ENCODE peak calls at places on chromosomes 6 and 20, in seven cellular contexts. Y is stomach, R is IMR-90, W is ovary, Q is mucosa of descending colon, C is HAP-1, J is left ventricle myocardium inferior. T is an unnamed sample. For H3K36me3, the result is how much of the 10 kb centered on the place peaks cover.

GRCh38 chr6:53598584-53598983 is 53.7 kb upstream of the GCLC start:
- DNase-seq in Y (no peak), Q (no peak), W (no peak), R (no peak), J (no peak), C (no peak), T (no peak)

GRCh38 chr6:20403766-20404640 is 2.3 kb downstream of the E2F3 start:
- DNase-seq in J (no peak), Y (peak), W (no peak), Q (no peak), R (peak), C (peak), T (peak)

GRCh38 chr6:42450314-42451145 is 1.2 kb downstream of the TRERF1 start:
- DNase-seq in Q (no peak), C (peak), J (no peak), Y (no peak), R (peak), W (peak), T (peak)

GRCh38 chr6:146429831-146430230 is 113.8 kb upstream of the RAB32 start:
- DNase-seq in J (no peak), Q (no peak), W (no peak), R (no peak), C (no peak), Y (no peak), T (no peak)

GRCh38 chr6:149544646-149545257 is 1.1 kb downstream of the PPIL4 start:
- DNase-seq in R (no peak), Y (no peak), Q (no peak), C (no peak), W (no peak), J (no peak), T (no peak)

GRCh38 chr6:128336436-128337095 is 183.8 kb downstream of the PTPRK start:
- DNase-seq in J (no peak), W (no peak), Q (no peak), C (no peak), Y (no peak), R (peak), T (no peak)

GRCh38 chr6:42322676-42323075 is 105.0 kb upstream of the MRPS10 start:
- DNase-seq in J (no peak), C (no peak), Y (no peak), W (no peak), R (no peak), Q (no peak), T (no peak)

GRCh38 chr6:109336221-109336955 is 45.9 kb downstream of the CD164 start:
- DNase-seq in W (no peak), R (peak), J (no peak), Q (peak), C (no peak), Y (peak), T (peak)

DNA sequence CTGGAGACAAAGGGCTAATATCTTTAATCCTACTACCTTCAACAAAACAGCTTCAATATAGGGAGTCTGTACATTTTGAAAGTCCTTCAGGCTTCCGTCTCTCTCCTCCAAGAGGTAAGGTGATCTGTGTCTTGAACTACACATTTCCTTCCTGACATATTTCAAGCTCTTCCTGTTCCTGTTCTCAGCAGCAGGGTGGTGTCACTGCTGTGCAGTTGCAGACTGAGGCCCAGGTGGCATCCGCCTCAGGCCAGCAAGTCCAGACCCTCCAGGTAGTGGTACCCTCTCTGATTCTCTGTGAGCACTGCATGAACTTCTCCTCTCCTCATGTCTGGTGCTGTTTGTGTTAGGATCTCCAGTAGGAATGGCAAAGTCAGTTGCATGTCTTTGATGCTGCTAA is 7.8 kb downstream of the NFYA start:
- DNase-seq in Q (no peak), Y (no peak), R (no peak), J (no peak), C (no peak), W (no peak), T (no peak)
- H3K4me3 ChIP-seq in Q (no peak), Y (no peak), R (no peak), J (no peak), C (no peak), W (no peak), T (no peak)

DNA sequence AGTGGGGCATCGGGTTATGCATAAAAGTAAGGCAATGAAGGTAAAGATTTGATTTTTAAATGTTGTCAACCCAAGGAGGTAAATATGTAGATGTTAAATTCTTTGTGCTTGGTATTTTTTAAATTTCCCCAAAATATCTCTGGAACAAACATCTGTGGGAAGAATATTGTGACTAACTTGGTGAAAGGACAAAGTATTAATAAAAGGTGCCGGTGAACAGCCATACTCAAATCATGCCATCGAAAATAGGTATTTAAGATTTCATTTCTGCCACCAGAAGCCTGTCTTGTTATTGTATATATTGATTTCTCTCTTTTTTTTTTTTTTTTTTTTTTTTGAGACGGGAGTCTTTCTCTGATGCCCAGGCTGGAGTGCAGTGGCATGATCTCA is 12.6 kb upstream of the ZBTB2 start:
- DNase-seq in Y (no peak), C (no peak), R (no peak), J (no peak), W (no peak), Q (no peak), T (no peak)
- H3K36me3 ChIP-seq in Y (under half), C (under half), R (under half), J (under half), W (under half), Q (under half), T (under half)

DNA sequence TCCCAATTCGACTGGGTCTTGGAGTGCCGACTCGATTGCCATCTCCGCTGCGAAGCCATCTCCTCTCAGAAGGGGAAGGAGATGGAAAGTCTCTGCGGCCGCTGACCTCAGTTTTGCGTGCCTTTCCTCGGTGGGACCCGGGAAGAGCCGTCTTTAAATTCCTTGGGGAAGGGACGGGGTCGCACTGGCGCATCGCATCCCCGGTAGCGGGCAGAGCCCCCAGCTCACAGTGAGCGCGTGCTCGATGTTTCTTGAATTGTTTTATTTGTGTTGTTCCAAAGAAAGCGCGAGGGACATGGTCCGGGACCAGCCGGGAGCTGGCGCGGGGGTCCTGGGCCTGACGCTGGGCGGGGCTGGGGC is 254 bp upstream of the TIAM2 start:
- DNase-seq in Y (no peak), J (no peak), W (no peak), C (no peak), R (no peak), Q (no peak), T (no peak)
- H3K4me3 ChIP-seq in Y (peak), J (peak), W (peak), C (peak), R (peak), Q (no peak), T (peak)

GRCh38 chr20:34296468-34296867 is 6.7 kb downstream of the AHCY start:
- DNase-seq in R (no peak), Y (no peak), W (no peak), Q (no peak), C (no peak), J (no peak), T (no peak)
- H3K36me3 ChIP-seq in R (under half), Y (under half), W (under half), Q (under half), C (half or more), J (under half), T (under half)

DNA sequence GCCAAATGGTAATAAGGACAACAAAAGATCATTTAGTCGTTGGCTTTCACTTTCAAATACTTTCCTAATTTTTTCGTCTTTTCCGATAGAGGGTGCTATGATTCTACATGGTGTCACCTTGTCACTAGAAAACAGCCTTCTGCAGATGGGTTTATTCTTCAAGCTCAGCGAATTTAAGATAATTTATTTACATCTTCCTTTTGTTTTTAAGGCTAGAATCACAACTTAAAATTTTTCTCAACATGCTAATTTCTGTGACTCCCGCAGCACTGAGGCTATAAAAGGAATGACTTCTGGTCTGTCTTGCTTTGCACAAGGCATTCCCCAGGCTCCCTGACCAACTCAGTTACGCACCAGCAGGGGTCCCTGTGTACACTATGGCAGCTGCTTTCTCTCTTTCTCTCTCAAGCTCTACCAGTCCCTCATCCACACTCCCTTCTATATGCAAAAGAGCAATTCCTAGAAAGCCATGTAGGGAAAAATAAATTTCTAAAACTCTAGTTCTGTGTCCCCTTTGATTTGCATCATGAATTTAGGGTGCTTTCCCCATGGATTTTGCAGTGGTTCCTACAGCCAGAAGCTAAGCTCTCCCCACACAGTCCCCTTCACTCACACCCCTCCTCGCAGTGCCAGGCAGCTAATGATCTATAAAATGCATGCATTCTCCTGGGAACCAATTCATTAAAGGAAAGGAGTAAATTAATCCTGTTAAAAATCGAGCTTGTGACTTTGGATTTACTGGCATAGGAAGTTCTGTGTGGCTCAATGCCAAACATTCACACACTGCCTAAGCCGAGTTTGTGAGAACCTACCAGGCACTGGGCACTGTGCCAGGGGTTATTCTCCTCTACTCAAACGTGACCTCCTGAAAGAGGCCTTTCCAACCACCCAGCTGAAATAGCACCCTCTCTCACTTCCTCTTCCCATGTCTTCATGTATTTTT is 74.5 kb downstream of the DCDC2 start:
- DNase-seq in R (peak), Q (no peak), J (peak), W (peak), C (peak), Y (peak), T (peak)
- H3K4me3 ChIP-seq in R (no peak), Q (no peak), J (peak), W (no peak), C (no peak), Y (no peak), T (no peak)

GRCh38 chr20:44916586-44916985 is 6.7 kb downstream of the PABPC1L start:
- DNase-seq in C (no peak), Q (no peak), W (no peak), R (no peak), Y (no peak), J (no peak), T (no peak)
- H3K36me3 ChIP-seq in C (under half), Q (under half), W (under half), R (under half), Y (under half), J (under half), T (under half)

GRCh38 chr6:129749749-129750120 is 39.8 kb upstream of the ARHGAP18 start:
- DNase-seq in Y (no peak), W (no peak), Q (no peak), J (no peak), R (peak), C (no peak), T (no peak)

GRCh38 chr6:129748212-129748900 is 38.4 kb upstream of the ARHGAP18 start:
- DNase-seq in Y (peak), R (peak), C (no peak), J (no peak), Q (no peak), W (no peak), T (no peak)

GRCh38 chr6:129747588-129748112 is 37.7 kb upstream of the ARHGAP18 start:
- DNase-seq in Q (no peak), W (no peak), Y (no peak), C (no peak), J (no peak), R (no peak), T (no peak)

GRCh38 chr6:129750390-129750789 is 40.4 kb upstream of the ARHGAP18 start:
- DNase-seq in R (no peak), Y (no peak), C (no peak), Q (no peak), W (no peak), J (no peak), T (peak)

GRCh38 chr6:129748901-129749748 is 39.1 kb upstream of the ARHGAP18 start:
- DNase-seq in Q (no peak), W (no peak), R (peak), J (no peak), Y (no peak), C (no peak), T (no peak)
- H3K4me3 ChIP-seq in Q (no peak), W (no peak), R (no peak), J (peak), Y (no peak), C (no peak), T (no peak)

T was measured in cardiac muscle cell.